ENCODE peak calls at places on chromosomes 6 and 20, in five cellular contexts. P is K562, Y is WTC11, A is H1, N is HepG2. U is an unnamed sample.

GRCh38 chr20:62638680-62639406 is 3.5 kb upstream of the SLCO4A1 start:
- DNase-seq in P (no peak), Y (no peak), A (no peak), N (no peak), U (no peak)

GRCh38 chr6:107621216-107621940 is 131.5 kb downstream of the SOBP start:
- DNase-seq in P (no peak), Y (no peak), A (no peak), N (no peak), U (no peak)

GRCh38 chr20:61765871-61766654 is 299.6 kb downstream of the TAF4 start:
- DNase-seq in P (peak), Y (peak), A (peak), N (no peak), U (no peak)

GRCh38 chr20:59752101-59752586 is 147.8 kb downstream of the PHACTR3 start:
- DNase-seq in P (no peak), Y (no peak), A (no peak), N (no peak), U (peak)

GRCh38 chr6:89948876-89949275 is 54.6 kb downstream of the GJA10 start:
- DNase-seq in P (no peak), Y (no peak), A (no peak), N (no peak), U (no peak)

GRCh38 chr20:44204156-44204831 is 6.3 kb downstream of the OSER1 start:
- DNase-seq in P (peak), Y (no peak), A (no peak), N (no peak), U (no peak)

GRCh38 chr6:125802383-125802782 is 11.6 kb downstream of the NCOA7 start:
- DNase-seq in P (no peak), Y (no peak), A (no peak), N (no peak), U (no peak)

GRCh38 chr20:48026981-48027592 is 241.8 kb upstream of the SULF2 start:
- DNase-seq in P (no peak), Y (no peak), A (no peak), N (no peak), U (no peak)

GRCh38 chr6:53960311-53960710 is 150.9 kb upstream of the MLIP start:
- DNase-seq in P (no peak), Y (no peak), A (no peak), N (no peak), U (no peak)
- TF ChIP-seq ATF2 in P (no peak), Y (no peak), A (no peak), N (no peak), U (no peak)

GRCh38 chr6:22884441-22884840 is 315.1 kb downstream of the HDGFL1 start:
- DNase-seq in P (no peak), Y (no peak), A (no peak), N (no peak), U (no peak)
- TF ChIP-seq ATF2 in P (no peak), Y (no peak), A (no peak), N (no peak), U (no peak)

DNA sequence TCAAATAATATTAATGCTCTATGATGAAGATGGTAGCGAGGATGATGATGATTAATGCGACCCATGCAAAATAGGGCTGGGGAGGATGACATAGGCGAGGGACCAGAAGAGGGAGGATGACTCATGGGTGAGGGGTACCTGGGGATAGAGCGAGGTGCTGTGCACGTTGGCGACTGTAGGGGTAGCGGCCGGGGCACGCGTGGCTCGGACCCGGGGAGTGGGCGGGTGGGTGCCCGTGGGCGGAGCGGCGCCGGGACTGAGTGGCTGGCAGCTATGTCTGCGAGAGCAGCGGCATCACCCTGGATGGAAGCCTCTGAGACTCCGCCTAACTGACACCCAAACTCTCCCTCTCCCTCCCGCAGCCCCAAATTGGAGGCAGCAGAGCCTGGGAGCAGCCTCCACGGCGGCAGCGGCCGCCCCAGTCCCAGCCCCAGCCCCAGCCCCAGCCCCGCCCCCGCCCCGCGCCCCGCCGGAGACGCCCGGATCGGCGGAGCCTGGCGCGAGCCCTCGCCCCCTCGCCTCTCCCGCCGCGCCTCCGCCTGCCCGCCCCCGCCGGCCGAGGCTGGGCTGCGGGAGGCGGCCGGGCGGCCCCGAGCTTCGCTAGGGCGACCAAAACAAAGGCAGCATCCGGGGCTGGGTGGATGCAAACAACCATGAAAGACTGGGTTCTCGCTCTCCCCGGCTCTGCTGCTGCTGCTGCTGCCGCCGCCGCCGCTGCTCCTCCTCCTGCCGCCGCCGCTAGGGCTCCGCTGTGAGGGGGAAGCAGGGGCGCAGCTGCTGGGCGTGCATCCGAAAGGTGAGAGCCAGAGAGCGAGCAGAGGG is at the start of gene RIMS1:
- DNase-seq in P (no peak), Y (peak), A (peak), N (no peak), U (no peak)
- TF ChIP-seq ATF2 in P (no peak), Y (no peak), A (no peak), N (no peak), U (no peak)

DNA sequence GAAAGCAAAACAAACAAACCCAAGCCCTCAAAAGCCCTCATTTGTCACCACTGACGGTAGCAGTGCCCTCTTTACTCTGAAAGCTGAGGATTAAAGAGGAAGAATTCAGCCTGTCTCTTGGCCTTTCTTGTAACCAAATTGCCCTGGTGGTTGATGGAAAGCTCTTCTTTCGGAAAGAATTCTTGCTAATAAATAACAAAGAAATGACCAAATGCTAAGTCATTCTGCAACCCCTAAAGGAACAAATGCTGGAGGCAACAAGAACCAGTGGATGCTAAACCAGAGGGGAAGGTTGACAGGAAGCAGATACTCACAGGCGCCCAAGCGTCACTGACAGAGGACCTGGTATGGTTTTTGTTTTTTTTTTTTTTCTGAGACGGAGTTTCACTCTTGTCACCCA is 6.6 kb downstream of the ADISSP start:
- DNase-seq in P (no peak), Y (no peak), A (no peak), N (no peak), U (no peak)
- TF ChIP-seq ATF2 in P (no peak), Y (no peak), A (no peak), N (no peak), U (no peak)